ENCODE peak calls at places on chromosomes 12 and 14, in eight cellular contexts. K is thoracic aorta; Q is stomach; U is NCI-H510A treated with DMSO at 0.1 percent for 48 hours; V is A549; X is epithelial cell of esophagus; Y is COR-L47; L is stimulated activated CD4-positive, alpha-beta T cell treated with anti-CD3 and anti-CD28 coated beads, Interleukin-1b, Interleukin-23, amount 100 ng/mL, for 4 hours. B is an unnamed sample.

GRCh38 chr12:89707623-89707991 is 1.0 kb downstream of the ATP2B1 start:
- DNase-seq in K (no peak), Q (no peak), U (no peak), V (no peak), X (peak), Y (no peak), L (peak), B (peak)

GRCh38 chr12:116455540-116456306 is 103.5 kb upstream of the MAP1LC3B2 start:
- DNase-seq in K (peak), Q (peak), U (no peak), V (peak), X (peak), Y (no peak), L (no peak), B (no peak)

GRCh38 chr12:47082283-47082962 is 2.7 kb upstream of the AMIGO2 start:
- DNase-seq in K (no peak), Q (no peak), U (no peak), V (no peak), X (no peak), Y (no peak), L (no peak), B (no peak)

GRCh38 chr12:116528498-116528897 is 30.7 kb upstream of the MAP1LC3B2 start:
- DNase-seq in K (no peak), Q (no peak), U (no peak), V (no peak), X (no peak), Y (no peak), L (no peak), B (no peak)

GRCh38 chr14:98803196-98803595 is 468.8 kb downstream of the BCL11B start:
- DNase-seq in K (no peak), Q (no peak), U (no peak), V (no peak), X (no peak), Y (no peak), L (no peak), B (no peak)

GRCh38 chr12:111389635-111390034 is 16.1 kb upstream of the SH2B3 start:
- DNase-seq in K (no peak), Q (no peak), U (no peak), V (no peak), X (no peak), Y (no peak), L (no peak), B (no peak)

GRCh38 chr12:1509703-1510395 is 84.5 kb downstream of the FBXL14 start:
- DNase-seq in K (no peak), Q (no peak), U (no peak), V (no peak), X (no peak), Y (no peak), L (no peak), B (no peak)

GRCh38 chr12:130090564-130090963 is 71.7 kb upstream of the FZD10 start:
- DNase-seq in K (no peak), Q (no peak), U (no peak), V (no peak), X (no peak), Y (no peak), L (no peak), B (no peak)

GRCh38 chr14:36585100-36585499 is 2.7 kb upstream of the NKX2-8 start:
- DNase-seq in K (no peak), Q (no peak), U (peak), V (no peak), X (no peak), Y (no peak), L (no peak), B (no peak)

GRCh38 chr12:125634813-125635212 is 569.6 kb downstream of the AACS start:
- DNase-seq in K (no peak), Q (peak), U (no peak), V (no peak), X (no peak), Y (no peak), L (no peak), B (peak)

GRCh38 chr14:55869397-55870049 is 248.7 kb upstream of the PELI2 start:
- DNase-seq in K (no peak), Q (no peak), U (no peak), V (no peak), X (peak), Y (no peak), L (no peak), B (no peak)

GRCh38 chr12:99619389-99620158 is 28.0 kb upstream of the GARIN6 start:
- DNase-seq in K (no peak), Q (no peak), U (no peak), V (no peak), X (peak), Y (peak), L (no peak), B (no peak)

GRCh38 chr14:70808402-70809237 is 693 bp downstream of the MAP3K9 start:
- DNase-seq in K (no peak), Q (peak), U (no peak), V (peak), X (peak), Y (peak), L (peak), B (peak)

GRCh38 chr14:82075566-82075965 is 541.9 kb upstream of the SEL1L start:
- DNase-seq in K (no peak), Q (peak), U (no peak), V (no peak), X (peak), Y (no peak), L (no peak), B (peak)

GRCh38 chr14:40623641-40624040 is 983.0 kb upstream of the LRFN5 start:
- DNase-seq in K (no peak), Q (no peak), U (peak), V (no peak), X (no peak), Y (no peak), L (no peak), B (no peak)

GRCh38 chr12:98895086-98895651 is 250.1 kb downstream of the APAF1 start:
- DNase-seq in K (no peak), Q (no peak), U (peak), V (no peak), X (no peak), Y (peak), L (no peak), B (no peak)

GRCh38 chr12:57620936-57621496 is 9.8 kb downstream of the ARHGEF25 start:
- DNase-seq in K (no peak), Q (no peak), U (no peak), V (no peak), X (no peak), Y (no peak), L (no peak), B (no peak)

GRCh38 chr12:6792522-6793201 is 3.3 kb downstream of the CD4 start:
- DNase-seq in K (no peak), Q (no peak), U (no peak), V (no peak), X (no peak), Y (no peak), L (no peak), B (no peak)

GRCh38 chr14:54207476-54207875 is 189.3 kb upstream of the CDKN3 start:
- DNase-seq in K (no peak), Q (no peak), U (no peak), V (no peak), X (no peak), Y (no peak), L (no peak), B (no peak)

GRCh38 chr14:37466003-37466622 is 128.9 kb downstream of the FOXA1 start:
- DNase-seq in K (no peak), Q (no peak), U (no peak), V (no peak), X (peak), Y (no peak), L (no peak), B (no peak)

GRCh38 chr12:132605892-132606291 is 4.5 kb downstream of the LRCOL1 start:
- DNase-seq in K (no peak), Q (no peak), U (no peak), V (no peak), X (no peak), Y (no peak), L (no peak), B (no peak)

GRCh38 chr14:29716150-29716549 is 211.5 kb downstream of the PRKD1 start:
- DNase-seq in K (no peak), Q (no peak), U (no peak), V (no peak), X (no peak), Y (no peak), L (no peak), B (no peak)

B was measured in right lobe of liver.